ENCODE peak calls at places on chromosomes 16 and 17, in nine cellular contexts. J, G, Y, U, X, N, H, E and A are unnamed samples.

GRCh38 chr16:85898521-85899442 is at the start of gene IRF8:
- DNase-seq in J (no peak), G (peak; percentile 83), Y (no peak), U (peak; percentile 32), X (peak; percentile 77), N (peak; percentile 62), H (peak; percentile 90), E (no peak), A (peak; percentile 68)

GRCh38 chr16:48188449-48189102 is 32.8 kb upstream of the ABCC12 start:
- DNase-seq in J (no peak), G (no peak), Y (no peak), U (no peak), X (no peak), N (no peak), H (no peak), E (no peak), A (no peak)

GRCh38 chr16:10584956-10585561 is 4.7 kb upstream of the EMP2 start:
- DNase-seq in J (peak; percentile 64), G (no peak), Y (no peak), U (no peak), X (no peak), N (no peak), H (no peak), E (no peak), A (no peak)

GRCh38 chr16:3168706-3169105 is 19.3 kb upstream of the OR1F1 start:
- DNase-seq in J (no peak), G (no peak), Y (no peak), U (no peak), X (no peak), N (no peak), H (no peak), E (no peak), A (no peak)

GRCh38 chr16:30131869-30132475 is 9.0 kb upstream of the MAPK3 start:
- DNase-seq in J (no peak), G (no peak), Y (peak; percentile 95), U (no peak), X (no peak), N (peak; percentile 76), H (no peak), E (no peak), A (no peak)

GRCh38 chr16:56041556-56042140 is 149.6 kb upstream of the GNAO1 start:
- DNase-seq in J (peak; percentile 19), G (no peak), Y (peak; percentile 66), U (no peak), X (peak; percentile 45), N (peak; percentile 45), H (peak; percentile 76), E (no peak), A (no peak)

GRCh38 chr16:23302045-23302956 is at the start of gene SCNN1B:
- DNase-seq in J (no peak), G (no peak), Y (peak; percentile 82), U (no peak), X (peak; percentile 62), N (peak; percentile 16), H (peak; percentile 67), E (no peak), A (peak; percentile 62)

GRCh38 chr17:4734857-4735475 is 3.7 kb downstream of the MED11 start:
- DNase-seq in J (no peak), G (no peak), Y (no peak), U (no peak), X (no peak), N (no peak), H (no peak), E (no peak), A (no peak)

GRCh38 chr17:33233855-33234228 is 59.3 kb downstream of the ASIC2 start:
- DNase-seq in J (peak; percentile 61), G (no peak), Y (no peak), U (no peak), X (peak; percentile 47), N (no peak), H (no peak), E (no peak), A (no peak)